ENCODE peak calls at places on chromosomes 4 and X, in four cellular contexts. A, F, T and G are unnamed samples.

GRCh38 chrX:39875834-39876625 is 221.7 kb downstream of the BCOR start:
- DNase-seq in A (no peak), F (no peak), T (no peak), G (no peak)

GRCh38 chr4:95675623-95676022 is 126.8 kb upstream of the UNC5C start:
- DNase-seq in A (no peak), F (no peak), T (no peak), G (no peak)

GRCh38 chrX:103734125-103734760 is 23.5 kb downstream of the TMEM31 start:
- DNase-seq in A (no peak), F (no peak), T (no peak), G (no peak)

GRCh38 chr4:40564004-40564403 is 65.7 kb downstream of the RBM47 start:
- DNase-seq in A (no peak), F (no peak), T (no peak), G (no peak)

GRCh38 chr4:153375303-153375702 is 30.8 kb downstream of the MND1 start:
- DNase-seq in A (no peak), F (no peak), T (no peak), G (no peak)

GRCh38 chrX:39616098-39616729 is 481.5 kb downstream of the BCOR start:
- DNase-seq in A (no peak), F (no peak), T (peak), G (no peak)

GRCh38 chr4:139229534-139230039 is 50.4 kb downstream of the MGARP start:
- DNase-seq in A (no peak), F (peak), T (peak), G (no peak)

GRCh38 chr4:6633091-6633906 is 7.2 kb upstream of the MRFAP1 start:
- DNase-seq in A (no peak), F (no peak), T (no peak), G (no peak)

GRCh38 chrX:42290608-42291007 is 367.3 kb upstream of the CASK start:
- DNase-seq in A (no peak), F (no peak), T (no peak), G (no peak)

GRCh38 chr4:153929651-153930050 is 140.8 kb upstream of the SFRP2 start:
- DNase-seq in A (no peak), F (no peak), T (no peak), G (no peak)